ENCODE peak calls at places on chromosomes 11 and 22, in six cellular contexts. K is PC-9, V is esophagus squamous epithelium, F is uterus, P is spleen, M is psoas muscle. B is an unnamed sample.
A peak's percentile ranks its signal among the peaks of the same experiment; 100 is the strongest.

GRCh38 chr11:126700773-126701554 is 299.6 kb downstream of the KIRREL3 start:
- DNase-seq in K (no peak), V (no peak), F (no peak), P (no peak), M (no peak), B (no peak)

GRCh38 chr11:35087648-35088047 is 51.3 kb upstream of the CD44 start:
- DNase-seq in K (no peak), V (no peak), F (no peak), P (no peak), M (no peak), B (no peak)

GRCh38 chr11:2234963-2235362 is 35.4 kb downstream of the ASCL2 start:
- DNase-seq in K (no peak), V (no peak), F (no peak), P (peak; percentile 44), M (no peak), B (no peak)

GRCh38 chr11:72643547-72643946 is 30.7 kb downstream of the PDE2A start:
- DNase-seq in K (peak; percentile 59), V (no peak), F (no peak), P (no peak), M (peak; percentile 28), B (peak; percentile 72)

GRCh38 chr11:131491503-131491902 is 121.1 kb downstream of the NTM start:
- DNase-seq in K (no peak), V (no peak), F (no peak), P (no peak), M (no peak), B (no peak)

GRCh38 chr11:1127664-1128162 is 30.0 kb upstream of the MUC5AC start:
- DNase-seq in K (no peak), V (no peak), F (no peak), P (no peak), M (no peak), B (no peak)

GRCh38 chr22:19716041-19716828 is 1.9 kb downstream of the SEPTIN5 start:
- DNase-seq in K (no peak), V (no peak), F (no peak), P (peak; percentile 70), M (peak; percentile 7), B (no peak)

GRCh38 chr11:34205326-34206035 is 100.1 kb downstream of the NAT10 start:
- DNase-seq in K (no peak), V (no peak), F (no peak), P (no peak), M (no peak), B (no peak)

GRCh38 chr11:57792870-57793269 is 31.3 kb downstream of the CTNND1 start:
- DNase-seq in K (no peak), V (no peak), F (no peak), P (no peak), M (no peak), B (no peak)

GRCh38 chr11:7949934-7950333 is 8.4 kb upstream of the OR10A3 start:
- DNase-seq in K (no peak), V (no peak), F (no peak), P (no peak), M (no peak), B (no peak)

GRCh38 chr11:86639172-86639571 is 33.2 kb downstream of the ME3 start:
- DNase-seq in K (no peak), V (no peak), F (no peak), P (no peak), M (no peak), B (no peak)

GRCh38 chr11:125123947-125124633 is 12.7 kb upstream of the TMEM218 start:
- DNase-seq in K (peak; percentile 45), V (no peak), F (no peak), P (peak; percentile 75), M (peak; percentile 52), B (peak; percentile 68)

GRCh38 chr11:123509737-123510578 is 79.9 kb downstream of the GRAMD1B start:
- DNase-seq in K (no peak), V (no peak), F (no peak), P (no peak), M (no peak), B (no peak)

GRCh38 chr11:110896358-110896757 is 184.1 kb upstream of the ARHGAP20 start:
- DNase-seq in K (no peak), V (no peak), F (no peak), P (no peak), M (no peak), B (no peak)

GRCh38 chr11:123300874-123301695 is 106.0 kb upstream of the CLMP start:
- DNase-seq in K (no peak), V (no peak), F (no peak), P (no peak), M (no peak), B (no peak)

GRCh38 chr11:35682230-35683195 is 19.9 kb downstream of the TRIM44 start:
- DNase-seq in K (no peak), V (no peak), F (no peak), P (no peak), M (no peak), B (no peak)

GRCh38 chr11:8268530-8269461 is 5.1 kb upstream of the LMO1 start:
- DNase-seq in K (no peak), V (no peak), F (peak; percentile 6), P (peak; percentile 74), M (no peak), B (peak; percentile 48)

GRCh38 chr11:71209656-71210055 is 42.7 kb downstream of the SHANK2 start:
- DNase-seq in K (no peak), V (no peak), F (no peak), P (peak; percentile 53), M (no peak), B (peak; percentile 12)

GRCh38 chr11:63369165-63369970 is at the start of gene SLC22A9:
- DNase-seq in K (no peak), V (no peak), F (no peak), P (no peak), M (no peak), B (no peak)

GRCh38 chr22:30221121-30221992 is 25.2 kb downstream of the LIF start:
- DNase-seq in K (no peak), V (no peak), F (no peak), P (peak; percentile 90), M (no peak), B (no peak)

GRCh38 chr11:128890543-128891409 is at the start of gene KCNJ5:
- DNase-seq in K (peak; percentile 32), V (no peak), F (no peak), P (no peak), M (peak; percentile 49), B (peak; percentile 73)

GRCh38 chr11:68997124-68997994 is 15.7 kb downstream of the MRGPRF start:
- DNase-seq in K (no peak), V (no peak), F (no peak), P (peak; percentile 62), M (no peak), B (peak; percentile 32)

GRCh38 chr11:95299078-95299611 is 68.1 kb upstream of the SESN3 start:
- DNase-seq in K (no peak), V (no peak), F (no peak), P (no peak), M (no peak), B (no peak)

GRCh38 chr11:123430736-123431356 is 777 bp downstream of the GRAMD1B start:
- DNase-seq in K (peak; percentile 33), V (no peak), F (no peak), P (peak; percentile 95), M (peak; percentile 49), B (peak; percentile 85)

GRCh38 chr22:35971418-35972119 is 57.1 kb downstream of the RBFOX2 start:
- DNase-seq in K (no peak), V (no peak), F (peak; percentile 69), P (no peak), M (no peak), B (no peak)

GRCh38 chr11:66112640-66113098 is 42.6 kb downstream of the PACS1 start:
- DNase-seq in K (no peak), V (no peak), F (no peak), P (no peak), M (no peak), B (no peak)

GRCh38 chr11:17991799-17992433 is 20.9 kb downstream of the SERGEF start:
- DNase-seq in K (peak; percentile 21), V (no peak), F (no peak), P (no peak), M (no peak), B (no peak)

DNA sequence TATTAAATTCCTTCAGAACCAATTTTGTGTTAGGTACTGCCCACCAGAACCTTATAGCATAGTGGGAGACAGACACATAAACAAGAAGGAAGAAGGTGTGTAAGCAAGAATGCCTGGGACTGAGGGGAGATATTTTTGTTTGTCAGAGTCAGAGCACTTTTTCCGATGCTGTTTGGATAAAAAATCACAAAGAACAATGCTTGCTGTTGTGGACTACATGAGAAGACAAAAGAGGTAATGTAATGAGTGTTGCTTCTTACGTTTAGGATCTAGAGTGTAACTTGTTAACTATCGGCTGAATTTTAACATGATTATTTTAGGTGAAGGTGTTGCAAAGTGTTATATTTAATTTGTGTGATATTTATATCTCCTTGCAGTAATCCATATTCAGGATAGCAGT is 84.9 kb downstream of the ATM start:
- DNase-seq in K (no peak), V (no peak), F (no peak), P (no peak), M (no peak), B (no peak)
- H3K27me3 ChIP-seq in K (no peaks in the 10 kb centered on the region), V (no peaks in the 10 kb centered on the region), F (no peaks in the 10 kb centered on the region), P (no peaks in the 10 kb centered on the region), M (no peaks in the 10 kb centered on the region), B (no peaks in the 10 kb centered on the region)

DNA sequence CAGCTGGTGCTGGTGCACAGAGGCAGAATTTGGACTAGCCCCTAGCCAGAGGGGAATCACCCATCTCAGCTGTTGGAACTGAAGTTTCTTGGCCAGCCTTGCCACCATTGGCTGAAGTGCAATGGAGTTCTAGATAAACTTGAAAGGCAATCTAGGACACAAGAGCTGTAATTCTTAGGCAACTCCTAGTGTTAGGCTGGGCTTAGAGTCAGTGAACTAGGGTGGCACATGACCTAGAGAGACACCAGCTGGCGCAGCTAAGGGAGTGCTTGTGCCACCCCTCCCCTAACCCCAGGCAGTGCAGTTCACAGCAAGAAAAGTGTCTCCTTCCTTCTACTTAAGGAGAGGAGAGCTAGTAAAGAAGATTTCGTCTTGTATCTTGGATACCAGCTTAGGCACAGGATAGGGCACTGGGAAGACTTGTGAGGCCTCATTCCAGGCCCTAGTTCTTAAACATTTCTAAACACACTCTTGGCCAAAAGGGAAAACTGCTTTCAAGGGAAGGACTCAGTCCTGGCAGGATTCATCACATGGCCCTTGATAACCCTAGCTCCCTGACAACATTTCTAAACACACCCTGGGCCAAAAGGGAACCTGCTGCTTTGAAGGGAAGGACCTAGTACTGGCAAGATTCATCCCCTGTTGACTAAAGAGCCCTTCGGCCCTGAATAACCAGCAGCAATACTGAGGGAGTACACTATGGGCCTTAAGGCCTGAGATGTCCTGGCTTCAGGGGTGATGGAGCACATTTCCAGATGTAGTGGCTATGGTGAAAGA is 53.4 kb downstream of the XRRA1 start:
- DNase-seq in K (no peak), V (no peak), F (no peak), P (no peak), M (no peak), B (no peak)
- H3K9me3 ChIP-seq in K (peaks cover 67% of the 10 kb centered on the region), V (peaks cover 15% of the 10 kb centered on the region), F (no peaks in the 10 kb centered on the region), P (peaks cover 33% of the 10 kb centered on the region), M (peaks cover 17% of the 10 kb centered on the region), B (peaks cover 4% of the 10 kb centered on the region)

GRCh38 chr22:50260434-50260800 is 1.1 kb downstream of the MAPK12 start:
- DNase-seq in K (no peak), V (no peak), F (no peak), P (no peak), M (no peak), B (no peak)
- H3K27ac ChIP-seq in K (no peak overlapping the region), V (no peak overlapping the region), F (peak overlapping the region; percentile 65), P (no peak overlapping the region), M (peak overlapping the region; percentile 91), B (no peak overlapping the region)

DNA sequence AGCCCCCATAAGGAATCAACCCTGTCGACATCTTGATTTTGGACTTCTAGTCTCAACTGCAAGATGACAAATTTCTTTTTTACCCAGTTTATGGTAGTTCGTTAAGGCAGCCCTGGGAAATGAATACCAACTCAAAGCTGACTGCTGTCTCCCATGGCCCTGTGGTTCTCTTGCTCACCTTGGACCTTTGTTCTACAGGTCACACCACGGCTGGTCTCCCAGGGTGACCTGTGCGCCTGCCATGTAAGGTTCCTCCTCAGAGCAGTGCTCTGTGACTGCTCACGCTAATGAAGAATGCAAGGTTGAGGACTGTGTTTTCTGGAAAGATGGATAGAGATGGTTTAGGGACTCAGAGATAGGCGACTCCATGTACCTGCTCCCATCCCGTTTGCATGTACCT is 68.2 kb downstream of the ZNRF3 start:
- DNase-seq in K (no peak), V (no peak), F (no peak), P (no peak), M (no peak), B (no peak)
- H3K27me3 ChIP-seq in K (no peaks in the 10 kb centered on the region), V (no peaks in the 10 kb centered on the region), F (no peaks in the 10 kb centered on the region), P (no peaks in the 10 kb centered on the region), M (no peaks in the 10 kb centered on the region), B (no peaks in the 10 kb centered on the region)